ENCODE peak calls at places on chromosomes 16 and 17, in eight cellular contexts. One of them, this sample, is unnamed.

GRCh38 chr16:14629612-14629918 is 495 bp downstream of the PARN start:
- DNase-seq in sigmoid colon: no peak
- DNase-seq in lower lobe of right lung: no peak
- DNase-seq in breast epithelium: no peak
- DNase-seq in prostate gland: no peak
- DNase-seq in progenitor cell of endocrine pancreas: no peak
- DNase-seq in HFF-Myc: no peak
- DNase-seq in testis: no peak
- DNase-seq in this sample: no peak

GRCh38 chr16:74455619-74456289 is 34.5 kb upstream of the CLEC18B start:
- DNase-seq in testis: no peak
- DNase-seq in HFF-Myc: no peak
- DNase-seq in progenitor cell of endocrine pancreas: no peak
- DNase-seq in breast epithelium: no peak
- DNase-seq in sigmoid colon: no peak
- DNase-seq in prostate gland: no peak
- DNase-seq in lower lobe of right lung: no peak
- DNase-seq in this sample: no peak

GRCh38 chr16:78134944-78135619 is 35.6 kb downstream of the WWOX start:
- DNase-seq in HFF-Myc: no peak
- DNase-seq in sigmoid colon: no peak
- DNase-seq in testis: no peak
- DNase-seq in progenitor cell of endocrine pancreas: no peak
- DNase-seq in breast epithelium: no peak
- DNase-seq in prostate gland: no peak
- DNase-seq in lower lobe of right lung: no peak
- DNase-seq in this sample: no peak

GRCh38 chr16:12262454-12263180 is 286.1 kb downstream of the SNX29 start:
- DNase-seq in breast epithelium: no peak
- DNase-seq in testis: no peak
- DNase-seq in prostate gland: peak
- DNase-seq in lower lobe of right lung: no peak
- DNase-seq in sigmoid colon: no peak
- DNase-seq in HFF-Myc: no peak
- DNase-seq in progenitor cell of endocrine pancreas: no peak
- DNase-seq in this sample: peak

GRCh38 chr16:75931043-75931442 is 204.8 kb upstream of the CPHXL start:
- DNase-seq in progenitor cell of endocrine pancreas: no peak
- DNase-seq in HFF-Myc: peak
- DNase-seq in lower lobe of right lung: no peak
- DNase-seq in breast epithelium: no peak
- DNase-seq in prostate gland: no peak
- DNase-seq in testis: no peak
- DNase-seq in sigmoid colon: no peak
- DNase-seq in this sample: no peak

GRCh38 chr17:9350083-9350482 is 225.5 kb downstream of the STX8 start:
- DNase-seq in progenitor cell of endocrine pancreas: no peak
- DNase-seq in testis: no peak
- DNase-seq in lower lobe of right lung: no peak
- DNase-seq in sigmoid colon: no peak
- DNase-seq in prostate gland: no peak
- DNase-seq in breast epithelium: no peak
- DNase-seq in HFF-Myc: peak
- DNase-seq in this sample: no peak

GRCh38 chr16:49158029-49158642 is 123.5 kb downstream of the CBLN1 start:
- DNase-seq in progenitor cell of endocrine pancreas: peak
- DNase-seq in testis: peak
- DNase-seq in lower lobe of right lung: no peak
- DNase-seq in prostate gland: no peak
- DNase-seq in HFF-Myc: peak
- DNase-seq in breast epithelium: no peak
- DNase-seq in sigmoid colon: no peak
- DNase-seq in this sample: no peak

GRCh38 chr16:17360810-17361209 is 110.0 kb downstream of the XYLT1 start:
- DNase-seq in prostate gland: no peak
- DNase-seq in sigmoid colon: no peak
- DNase-seq in testis: no peak
- DNase-seq in breast epithelium: no peak
- DNase-seq in progenitor cell of endocrine pancreas: no peak
- DNase-seq in lower lobe of right lung: no peak
- DNase-seq in HFF-Myc: no peak
- DNase-seq in this sample: no peak

GRCh38 chr16:81444448-81445121 is at the start of gene CMIP:
- DNase-seq in lower lobe of right lung: peak
- DNase-seq in breast epithelium: peak
- DNase-seq in HFF-Myc: no peak
- DNase-seq in prostate gland: peak
- DNase-seq in progenitor cell of endocrine pancreas: peak
- DNase-seq in testis: peak
- DNase-seq in sigmoid colon: peak
- DNase-seq in this sample: peak

GRCh38 chr17:27381007-27381501 is 75.2 kb upstream of the KSR1 start:
- DNase-seq in progenitor cell of endocrine pancreas: peak
- DNase-seq in sigmoid colon: peak
- DNase-seq in prostate gland: peak
- DNase-seq in testis: peak
- DNase-seq in HFF-Myc: no peak
- DNase-seq in breast epithelium: peak
- DNase-seq in lower lobe of right lung: peak
- DNase-seq in this sample: peak

GRCh38 chr17:59378621-59379194 is 47.3 kb downstream of the YPEL2 start:
- DNase-seq in progenitor cell of endocrine pancreas: no peak
- DNase-seq in lower lobe of right lung: no peak
- DNase-seq in breast epithelium: no peak
- DNase-seq in HFF-Myc: no peak
- DNase-seq in prostate gland: no peak
- DNase-seq in testis: no peak
- DNase-seq in sigmoid colon: peak
- DNase-seq in this sample: no peak

GRCh38 chr16:31322500-31322899 is 32.5 kb upstream of the ITGAX start:
- DNase-seq in lower lobe of right lung: no peak
- DNase-seq in HFF-Myc: no peak
- DNase-seq in progenitor cell of endocrine pancreas: no peak
- DNase-seq in prostate gland: no peak
- DNase-seq in breast epithelium: no peak
- DNase-seq in testis: no peak
- DNase-seq in sigmoid colon: no peak
- DNase-seq in this sample: no peak

GRCh38 chr17:34269969-34270368 is at the start of gene CCL7:
- DNase-seq in progenitor cell of endocrine pancreas: no peak
- DNase-seq in HFF-Myc: no peak
- DNase-seq in prostate gland: no peak
- DNase-seq in sigmoid colon: no peak
- DNase-seq in testis: no peak
- DNase-seq in lower lobe of right lung: no peak
- DNase-seq in breast epithelium: no peak
- DNase-seq in this sample: no peak

GRCh38 chr17:57603978-57604377 is 141.1 kb downstream of the CCDC182 start:
- DNase-seq in progenitor cell of endocrine pancreas: no peak
- DNase-seq in breast epithelium: peak
- DNase-seq in HFF-Myc: no peak
- DNase-seq in prostate gland: peak
- DNase-seq in sigmoid colon: no peak
- DNase-seq in testis: peak
- DNase-seq in lower lobe of right lung: peak
- DNase-seq in this sample: peak

GRCh38 chr17:27888072-27888471 is 5.1 kb downstream of the LYRM9 start:
- DNase-seq in breast epithelium: no peak
- DNase-seq in progenitor cell of endocrine pancreas: no peak
- DNase-seq in testis: no peak
- DNase-seq in HFF-Myc: no peak
- DNase-seq in sigmoid colon: no peak
- DNase-seq in lower lobe of right lung: no peak
- DNase-seq in prostate gland: no peak
- DNase-seq in this sample: no peak

GRCh38 chr16:23836078-23836403 is 258 bp downstream of the PRKCB start:
- DNase-seq in HFF-Myc: no peak
- DNase-seq in sigmoid colon: no peak
- DNase-seq in breast epithelium: no peak
- DNase-seq in progenitor cell of endocrine pancreas: no peak
- DNase-seq in prostate gland: no peak
- DNase-seq in testis: no peak
- DNase-seq in lower lobe of right lung: peak
- DNase-seq in this sample: no peak

GRCh38 chr17:7956208-7956965 is 24.4 kb downstream of the CNTROB start:
- DNase-seq in breast epithelium: no peak
- DNase-seq in testis: peak
- DNase-seq in prostate gland: no peak
- DNase-seq in lower lobe of right lung: peak
- DNase-seq in sigmoid colon: peak
- DNase-seq in progenitor cell of endocrine pancreas: no peak
- DNase-seq in HFF-Myc: no peak
- DNase-seq in this sample: no peak

GRCh38 chr17:41254861-41255260 is 323 bp upstream of the KRTAP9-9 start:
- DNase-seq in HFF-Myc: no peak
- DNase-seq in prostate gland: no peak
- DNase-seq in lower lobe of right lung: no peak
- DNase-seq in progenitor cell of endocrine pancreas: no peak
- DNase-seq in testis: no peak
- DNase-seq in sigmoid colon: no peak
- DNase-seq in breast epithelium: no peak
- DNase-seq in this sample: no peak

GRCh38 chr16:17304124-17304813 is 166.5 kb downstream of the XYLT1 start:
- DNase-seq in breast epithelium: peak
- DNase-seq in testis: no peak
- DNase-seq in progenitor cell of endocrine pancreas: no peak
- DNase-seq in sigmoid colon: no peak
- DNase-seq in lower lobe of right lung: no peak
- DNase-seq in HFF-Myc: no peak
- DNase-seq in prostate gland: peak
- DNase-seq in this sample: peak

GRCh38 chr16:17396762-17397498 is 73.8 kb downstream of the XYLT1 start:
- DNase-seq in lower lobe of right lung: no peak
- DNase-seq in breast epithelium: no peak
- DNase-seq in progenitor cell of endocrine pancreas: no peak
- DNase-seq in sigmoid colon: no peak
- DNase-seq in testis: peak
- DNase-seq in prostate gland: peak
- DNase-seq in HFF-Myc: peak
- DNase-seq in this sample: peak

GRCh38 chr16:68367034-68367433 is 56.2 kb downstream of the PRMT7 start:
- DNase-seq in lower lobe of right lung: no peak
- DNase-seq in prostate gland: no peak
- DNase-seq in progenitor cell of endocrine pancreas: no peak
- DNase-seq in testis: peak
- DNase-seq in breast epithelium: no peak
- DNase-seq in HFF-Myc: no peak
- DNase-seq in sigmoid colon: no peak
- DNase-seq in this sample: peak
- TF ChIP-seq CTCF in lower lobe of right lung: peak
- TF ChIP-seq CTCF in prostate gland: no peak
- TF ChIP-seq CTCF in progenitor cell of endocrine pancreas: peak
- TF ChIP-seq CTCF in testis: peak
- TF ChIP-seq CTCF in breast epithelium: peak
- TF ChIP-seq CTCF in HFF-Myc: no peak
- TF ChIP-seq CTCF in sigmoid colon: no peak
- TF ChIP-seq CTCF in this sample: peak

DNA sequence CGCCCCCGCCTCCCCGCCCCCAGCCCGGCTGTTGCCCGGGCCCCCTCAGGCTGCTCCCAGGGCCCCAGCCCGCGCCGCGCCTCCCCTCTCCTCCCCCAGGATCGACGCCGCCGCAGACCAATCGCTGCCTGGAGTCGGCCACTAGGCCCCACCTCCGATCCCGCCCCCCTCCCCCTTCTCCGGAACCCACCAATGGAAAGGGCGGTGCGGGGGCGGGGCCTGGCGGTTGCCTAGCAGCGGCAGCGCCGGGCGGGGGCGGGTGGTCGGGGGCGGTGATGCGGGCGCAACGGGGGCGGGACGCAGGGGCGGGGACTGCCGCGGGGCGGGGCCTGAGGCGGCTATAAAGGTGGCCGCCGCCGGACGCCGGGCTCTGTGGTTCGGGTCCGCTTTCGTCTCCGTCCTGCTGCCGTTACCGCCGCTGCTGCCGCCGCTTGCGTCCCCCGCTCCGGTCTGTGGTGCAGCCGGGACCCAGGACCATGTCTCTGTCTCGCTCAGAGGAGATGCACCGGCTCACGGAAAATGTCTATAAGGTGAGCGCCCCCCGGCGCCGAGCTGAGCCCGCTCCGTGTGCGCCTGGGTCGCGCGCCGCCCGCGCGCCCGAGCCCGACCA is at the start of gene BAIAP2:
- DNase-seq in lower lobe of right lung: peak
- DNase-seq in breast epithelium: peak
- DNase-seq in progenitor cell of endocrine pancreas: peak
- DNase-seq in sigmoid colon: peak
- DNase-seq in HFF-Myc: peak
- DNase-seq in testis: peak
- DNase-seq in prostate gland: peak
- DNase-seq in this sample: peak
- TF ChIP-seq CTCF in lower lobe of right lung: no peak
- TF ChIP-seq CTCF in breast epithelium: no peak
- TF ChIP-seq CTCF in progenitor cell of endocrine pancreas: peak
- TF ChIP-seq CTCF in sigmoid colon: no peak
- TF ChIP-seq CTCF in HFF-Myc: no peak
- TF ChIP-seq CTCF in testis: no peak
- TF ChIP-seq CTCF in prostate gland: no peak
- TF ChIP-seq CTCF in this sample: no peak

GRCh38 chr16:20801278-20801677 is 5.0 kb downstream of the ERI2 start:
- DNase-seq in lower lobe of right lung: no peak
- DNase-seq in breast epithelium: no peak
- DNase-seq in sigmoid colon: no peak
- DNase-seq in prostate gland: no peak
- DNase-seq in progenitor cell of endocrine pancreas: no peak
- DNase-seq in testis: no peak
- DNase-seq in HFF-Myc: no peak
- DNase-seq in this sample: no peak
- TF ChIP-seq CTCF in lower lobe of right lung: no peak
- TF ChIP-seq CTCF in breast epithelium: no peak
- TF ChIP-seq CTCF in sigmoid colon: no peak
- TF ChIP-seq CTCF in prostate gland: no peak
- TF ChIP-seq CTCF in progenitor cell of endocrine pancreas: no peak
- TF ChIP-seq CTCF in testis: no peak
- TF ChIP-seq CTCF in HFF-Myc: no peak
- TF ChIP-seq CTCF in this sample: no peak

GRCh38 chr17:78673395-78673794 is 96.2 kb upstream of the DNAH17 start:
- DNase-seq in testis: no peak
- DNase-seq in HFF-Myc: no peak
- DNase-seq in progenitor cell of endocrine pancreas: no peak
- DNase-seq in prostate gland: no peak
- DNase-seq in sigmoid colon: no peak
- DNase-seq in breast epithelium: no peak
- DNase-seq in lower lobe of right lung: no peak
- DNase-seq in this sample: no peak

GRCh38 chr17:78675316-78675616 is 98.1 kb upstream of the DNAH17 start:
- DNase-seq in HFF-Myc: no peak
- DNase-seq in breast epithelium: no peak
- DNase-seq in prostate gland: no peak
- DNase-seq in testis: no peak
- DNase-seq in lower lobe of right lung: no peak
- DNase-seq in sigmoid colon: no peak
- DNase-seq in progenitor cell of endocrine pancreas: no peak
- DNase-seq in this sample: no peak

GRCh38 chr17:78674156-78674555 is 97.0 kb upstream of the DNAH17 start:
- DNase-seq in progenitor cell of endocrine pancreas: no peak
- DNase-seq in sigmoid colon: no peak
- DNase-seq in HFF-Myc: no peak
- DNase-seq in lower lobe of right lung: no peak
- DNase-seq in breast epithelium: no peak
- DNase-seq in testis: no peak
- DNase-seq in prostate gland: peak
- DNase-seq in this sample: no peak

GRCh38 chr17:78675836-78676235 is 98.6 kb upstream of the DNAH17 start:
- DNase-seq in testis: no peak
- DNase-seq in HFF-Myc: no peak
- DNase-seq in sigmoid colon: no peak
- DNase-seq in breast epithelium: no peak
- DNase-seq in progenitor cell of endocrine pancreas: no peak
- DNase-seq in prostate gland: no peak
- DNase-seq in lower lobe of right lung: no peak
- DNase-seq in this sample: no peak

GRCh38 chr17:78674595-78675315 is 97.6 kb upstream of the DNAH17 start:
- DNase-seq in lower lobe of right lung: no peak
- DNase-seq in HFF-Myc: no peak
- DNase-seq in sigmoid colon: no peak
- DNase-seq in progenitor cell of endocrine pancreas: no peak
- DNase-seq in breast epithelium: no peak
- DNase-seq in prostate gland: no peak
- DNase-seq in testis: no peak
- DNase-seq in this sample: no peak
- TF ChIP-seq CTCF in lower lobe of right lung: no peak
- TF ChIP-seq CTCF in HFF-Myc: peak
- TF ChIP-seq CTCF in sigmoid colon: no peak
- TF ChIP-seq CTCF in progenitor cell of endocrine pancreas: no peak
- TF ChIP-seq CTCF in breast epithelium: no peak
- TF ChIP-seq CTCF in prostate gland: no peak
- TF ChIP-seq CTCF in testis: no peak
- TF ChIP-seq CTCF in this sample: no peak